ENCODE peak calls at places on chromosomes 12 and 14, in ten cellular contexts. One of them, this sample, is unnamed.

GRCh38 chr12:664779-665092 is 1.5 kb upstream of the NINJ2 start:
- DNase-seq in ovary: no peak
- DNase-seq in right atrium auricular region: no peak
- DNase-seq in fibroblast of the aortic adventitia: no peak
- DNase-seq in Calu3: no peak
- DNase-seq in lung: no peak
- DNase-seq in AG09319: no peak
- DNase-seq in retinal pigment epithelial cell: no peak
- DNase-seq in brain microvascular endothelial cell: no peak
- DNase-seq in A549: no peak
- DNase-seq in this sample: no peak

GRCh38 chr12:2680676-2681039 is 114.1 kb upstream of the FKBP4 start:
- DNase-seq in ovary: no peak
- DNase-seq in right atrium auricular region: no peak
- DNase-seq in fibroblast of the aortic adventitia: no peak
- DNase-seq in Calu3: no peak
- DNase-seq in lung: no peak
- DNase-seq in AG09319: no peak
- DNase-seq in retinal pigment epithelial cell: no peak
- DNase-seq in brain microvascular endothelial cell: no peak
- DNase-seq in A549: no peak
- DNase-seq in this sample: no peak

GRCh38 chr12:113818278-113818677 is 147.8 kb downstream of the RBM19 start:
- DNase-seq in ovary: no peak
- DNase-seq in right atrium auricular region: no peak
- DNase-seq in fibroblast of the aortic adventitia: no peak
- DNase-seq in Calu3: no peak
- DNase-seq in lung: no peak
- DNase-seq in AG09319: no peak
- DNase-seq in retinal pigment epithelial cell: no peak
- DNase-seq in brain microvascular endothelial cell: no peak
- DNase-seq in A549: no peak
- DNase-seq in this sample: no peak

GRCh38 chr12:12877789-12878455 is 13.4 kb upstream of the GPRC5A start:
- DNase-seq in ovary: no peak
- DNase-seq in right atrium auricular region: no peak
- DNase-seq in fibroblast of the aortic adventitia: peak
- DNase-seq in Calu3: no peak
- DNase-seq in lung: no peak
- DNase-seq in AG09319: no peak
- DNase-seq in retinal pigment epithelial cell: no peak
- DNase-seq in brain microvascular endothelial cell: no peak
- DNase-seq in A549: no peak
- DNase-seq in this sample: no peak

GRCh38 chr14:100609941-100610391 is 22.7 kb upstream of the BEGAIN start:
- DNase-seq in ovary: peak
- DNase-seq in right atrium auricular region: no peak
- DNase-seq in fibroblast of the aortic adventitia: no peak
- DNase-seq in Calu3: no peak
- DNase-seq in lung: no peak
- DNase-seq in AG09319: no peak
- DNase-seq in retinal pigment epithelial cell: no peak
- DNase-seq in brain microvascular endothelial cell: no peak
- DNase-seq in A549: no peak
- DNase-seq in this sample: no peak

GRCh38 chr14:102085503-102085902 is 1.3 kb downstream of the HSP90AA1 start:
- DNase-seq in ovary: no peak
- DNase-seq in right atrium auricular region: no peak
- DNase-seq in fibroblast of the aortic adventitia: no peak
- DNase-seq in Calu3: no peak
- DNase-seq in lung: no peak
- DNase-seq in AG09319: no peak
- DNase-seq in retinal pigment epithelial cell: no peak
- DNase-seq in brain microvascular endothelial cell: no peak
- DNase-seq in A549: no peak
- DNase-seq in this sample: no peak

GRCh38 chr14:41609704-41610183 is 3.1 kb downstream of the LRFN5 start:
- DNase-seq in ovary: peak
- DNase-seq in right atrium auricular region: no peak
- DNase-seq in fibroblast of the aortic adventitia: peak
- DNase-seq in Calu3: no peak
- DNase-seq in lung: no peak
- DNase-seq in AG09319: no peak
- DNase-seq in retinal pigment epithelial cell: no peak
- DNase-seq in brain microvascular endothelial cell: no peak
- DNase-seq in A549: no peak
- DNase-seq in this sample: no peak

GRCh38 chr14:72970058-72970630 is 43.9 kb downstream of the DCAF4 start:
- DNase-seq in ovary: no peak
- DNase-seq in right atrium auricular region: no peak
- DNase-seq in fibroblast of the aortic adventitia: no peak
- DNase-seq in Calu3: no peak
- DNase-seq in lung: no peak
- DNase-seq in AG09319: no peak
- DNase-seq in retinal pigment epithelial cell: no peak
- DNase-seq in brain microvascular endothelial cell: no peak
- DNase-seq in A549: no peak
- DNase-seq in this sample: no peak

GRCh38 chr12:96985515-96986362 is 78.7 kb downstream of the NEDD1 start:
- DNase-seq in ovary: no peak
- DNase-seq in right atrium auricular region: no peak
- DNase-seq in fibroblast of the aortic adventitia: no peak
- DNase-seq in Calu3: peak
- DNase-seq in lung: no peak
- DNase-seq in AG09319: no peak
- DNase-seq in retinal pigment epithelial cell: no peak
- DNase-seq in brain microvascular endothelial cell: no peak
- DNase-seq in A549: peak
- DNase-seq in this sample: no peak

GRCh38 chr14:58072288-58073071 is 79.5 kb downstream of the ARMH4 start:
- DNase-seq in ovary: peak
- DNase-seq in right atrium auricular region: no peak
- DNase-seq in fibroblast of the aortic adventitia: peak
- DNase-seq in Calu3: peak
- DNase-seq in lung: peak
- DNase-seq in AG09319: peak
- DNase-seq in retinal pigment epithelial cell: no peak
- DNase-seq in brain microvascular endothelial cell: peak
- DNase-seq in A549: peak
- DNase-seq in this sample: no peak

GRCh38 chr12:107801150-107801549 is 26.6 kb downstream of the ASCL4 start:
- DNase-seq in ovary: no peak
- DNase-seq in right atrium auricular region: no peak
- DNase-seq in fibroblast of the aortic adventitia: peak
- DNase-seq in Calu3: no peak
- DNase-seq in lung: no peak
- DNase-seq in AG09319: no peak
- DNase-seq in retinal pigment epithelial cell: no peak
- DNase-seq in brain microvascular endothelial cell: peak
- DNase-seq in A549: no peak
- DNase-seq in this sample: no peak

GRCh38 chr12:71756054-71756675 is 1.5 kb downstream of the RAB21 start:
- DNase-seq in ovary: no peak
- DNase-seq in right atrium auricular region: no peak
- DNase-seq in fibroblast of the aortic adventitia: peak
- DNase-seq in Calu3: no peak
- DNase-seq in lung: no peak
- DNase-seq in AG09319: no peak
- DNase-seq in retinal pigment epithelial cell: no peak
- DNase-seq in brain microvascular endothelial cell: no peak
- DNase-seq in A549: no peak
- DNase-seq in this sample: no peak

GRCh38 chr12:41801261-41801660 is 343.4 kb downstream of the GXYLT1 start:
- DNase-seq in ovary: no peak
- DNase-seq in right atrium auricular region: no peak
- DNase-seq in fibroblast of the aortic adventitia: no peak
- DNase-seq in Calu3: no peak
- DNase-seq in lung: no peak
- DNase-seq in AG09319: no peak
- DNase-seq in retinal pigment epithelial cell: no peak
- DNase-seq in brain microvascular endothelial cell: no peak
- DNase-seq in A549: no peak
- DNase-seq in this sample: no peak

GRCh38 chr12:112389228-112389627 is 7.0 kb upstream of the HECTD4 start:
- DNase-seq in ovary: no peak
- DNase-seq in right atrium auricular region: no peak
- DNase-seq in fibroblast of the aortic adventitia: no peak
- DNase-seq in Calu3: no peak
- DNase-seq in lung: no peak
- DNase-seq in AG09319: no peak
- DNase-seq in retinal pigment epithelial cell: no peak
- DNase-seq in brain microvascular endothelial cell: no peak
- DNase-seq in A549: no peak
- DNase-seq in this sample: no peak

GRCh38 chr12:65628061-65628460 is 196.2 kb upstream of the HMGA2 start:
- DNase-seq in ovary: no peak
- DNase-seq in right atrium auricular region: no peak
- DNase-seq in fibroblast of the aortic adventitia: no peak
- DNase-seq in Calu3: no peak
- DNase-seq in lung: no peak
- DNase-seq in AG09319: no peak
- DNase-seq in retinal pigment epithelial cell: no peak
- DNase-seq in brain microvascular endothelial cell: no peak
- DNase-seq in A549: no peak
- DNase-seq in this sample: no peak

GRCh38 chr12:6734506-6735082 is 10.7 kb downstream of the COPS7A start:
- DNase-seq in ovary: no peak
- DNase-seq in right atrium auricular region: no peak
- DNase-seq in fibroblast of the aortic adventitia: no peak
- DNase-seq in Calu3: no peak
- DNase-seq in lung: no peak
- DNase-seq in AG09319: no peak
- DNase-seq in retinal pigment epithelial cell: no peak
- DNase-seq in brain microvascular endothelial cell: no peak
- DNase-seq in A549: no peak
- DNase-seq in this sample: no peak

DNA sequence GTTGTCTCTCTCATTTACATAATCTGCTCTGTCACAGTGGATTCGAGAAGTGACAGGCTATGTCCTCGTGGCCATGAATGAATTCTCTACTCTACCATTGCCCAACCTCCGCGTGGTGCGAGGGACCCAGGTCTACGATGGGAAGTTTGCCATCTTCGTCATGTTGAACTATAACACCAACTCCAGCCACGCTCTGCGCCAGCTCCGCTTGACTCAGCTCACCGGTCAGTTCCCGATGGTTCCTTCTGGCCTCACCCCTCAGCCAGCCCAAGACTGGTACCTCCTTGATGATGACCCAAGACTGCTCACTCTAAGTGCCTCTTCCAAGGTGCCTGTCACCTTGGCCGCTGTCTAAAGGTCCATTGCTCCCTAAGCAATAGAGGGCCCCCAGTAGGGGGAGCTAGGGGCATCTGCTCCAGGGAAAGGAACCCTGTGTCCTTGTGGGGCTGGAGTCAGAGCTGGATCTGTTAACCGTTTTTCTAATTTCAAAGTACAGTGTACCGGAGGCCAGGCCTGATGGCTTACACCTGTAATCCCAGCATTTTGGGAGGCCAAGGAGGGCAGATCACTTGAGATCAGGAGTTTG is 5.1 kb downstream of the ERBB3 start:
- DNase-seq in ovary: no peak
- DNase-seq in right atrium auricular region: no peak
- DNase-seq in fibroblast of the aortic adventitia: no peak
- DNase-seq in Calu3: peak
- DNase-seq in lung: no peak
- DNase-seq in AG09319: no peak
- DNase-seq in retinal pigment epithelial cell: no peak
- DNase-seq in brain microvascular endothelial cell: no peak
- DNase-seq in A549: peak
- DNase-seq in this sample: no peak
- TF ChIP-seq CTCF in ovary: no peak
- TF ChIP-seq CTCF in right atrium auricular region: no peak
- TF ChIP-seq CTCF in fibroblast of the aortic adventitia: peak
- TF ChIP-seq CTCF in Calu3: peak
- TF ChIP-seq CTCF in lung: no peak
- TF ChIP-seq CTCF in AG09319: peak
- TF ChIP-seq CTCF in retinal pigment epithelial cell: peak
- TF ChIP-seq CTCF in brain microvascular endothelial cell: peak
- TF ChIP-seq CTCF in A549: peak
- TF ChIP-seq CTCF in this sample: no peak

DNA sequence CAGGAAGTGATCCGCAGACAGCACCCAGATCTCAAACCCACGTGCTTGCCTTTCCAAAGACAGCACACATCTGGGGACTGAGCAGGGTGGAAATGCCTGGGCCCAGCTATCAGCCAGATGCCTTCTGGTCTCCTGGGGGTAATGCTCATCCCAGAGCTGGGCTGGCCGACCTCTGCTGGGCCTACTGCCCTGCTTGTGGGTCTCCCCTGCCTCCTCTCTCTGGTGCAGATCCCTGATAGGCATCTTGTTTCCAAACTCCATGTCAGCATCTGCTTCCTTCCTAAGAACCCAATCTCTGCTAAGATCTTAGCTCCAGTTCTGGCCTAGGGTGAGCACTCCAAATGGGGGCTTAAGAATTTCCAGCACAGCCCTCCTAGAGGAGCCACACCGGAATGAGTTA is 1043.0 kb downstream of the VRK1 start:
- DNase-seq in ovary: no peak
- DNase-seq in right atrium auricular region: no peak
- DNase-seq in fibroblast of the aortic adventitia: no peak
- DNase-seq in Calu3: no peak
- DNase-seq in lung: no peak
- DNase-seq in AG09319: no peak
- DNase-seq in retinal pigment epithelial cell: no peak
- DNase-seq in brain microvascular endothelial cell: no peak
- DNase-seq in A549: no peak
- DNase-seq in this sample: no peak
- TF ChIP-seq CTCF in ovary: no peak
- TF ChIP-seq CTCF in right atrium auricular region: no peak
- TF ChIP-seq CTCF in fibroblast of the aortic adventitia: no peak
- TF ChIP-seq CTCF in Calu3: no peak
- TF ChIP-seq CTCF in lung: no peak
- TF ChIP-seq CTCF in AG09319: no peak
- TF ChIP-seq CTCF in retinal pigment epithelial cell: no peak
- TF ChIP-seq CTCF in brain microvascular endothelial cell: no peak
- TF ChIP-seq CTCF in A549: no peak
- TF ChIP-seq CTCF in this sample: no peak

GRCh38 chr14:55731881-55732498 is 152.0 kb downstream of the KTN1 start:
- DNase-seq in ovary: no peak
- DNase-seq in right atrium auricular region: no peak
- DNase-seq in fibroblast of the aortic adventitia: peak
- DNase-seq in Calu3: peak
- DNase-seq in lung: no peak
- DNase-seq in AG09319: no peak
- DNase-seq in retinal pigment epithelial cell: no peak
- DNase-seq in brain microvascular endothelial cell: peak
- DNase-seq in A549: no peak
- DNase-seq in this sample: no peak
- TF ChIP-seq CTCF in ovary: no peak
- TF ChIP-seq CTCF in right atrium auricular region: peak
- TF ChIP-seq CTCF in fibroblast of the aortic adventitia: peak
- TF ChIP-seq CTCF in Calu3: peak
- TF ChIP-seq CTCF in lung: peak
- TF ChIP-seq CTCF in AG09319: peak
- TF ChIP-seq CTCF in retinal pigment epithelial cell: peak
- TF ChIP-seq CTCF in brain microvascular endothelial cell: peak
- TF ChIP-seq CTCF in A549: peak
- TF ChIP-seq CTCF in this sample: peak

DNA sequence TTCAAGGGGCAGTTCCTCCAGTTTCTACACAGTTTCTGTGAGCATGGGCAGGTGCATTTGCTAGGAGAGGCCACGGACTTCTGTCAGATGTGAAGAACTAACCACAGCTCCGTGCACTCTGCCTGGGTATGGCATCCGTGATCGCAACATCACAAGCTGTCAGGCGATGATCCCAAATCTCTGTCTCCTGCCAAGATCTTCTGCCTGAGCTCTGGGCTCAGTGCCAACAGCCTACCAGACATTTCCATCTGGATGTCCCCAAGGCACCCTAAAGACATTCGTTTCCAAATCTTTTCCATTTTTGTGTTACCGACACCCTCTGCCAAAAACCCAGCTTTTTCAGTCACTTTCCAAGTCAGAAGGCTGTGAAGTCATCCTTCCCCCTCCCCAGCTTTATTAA is 292.1 kb downstream of the GLT1D1 start:
- DNase-seq in ovary: no peak
- DNase-seq in right atrium auricular region: no peak
- DNase-seq in fibroblast of the aortic adventitia: no peak
- DNase-seq in Calu3: no peak
- DNase-seq in lung: no peak
- DNase-seq in AG09319: no peak
- DNase-seq in retinal pigment epithelial cell: no peak
- DNase-seq in brain microvascular endothelial cell: no peak
- DNase-seq in A549: no peak
- DNase-seq in this sample: no peak
- TF ChIP-seq CTCF in ovary: no peak
- TF ChIP-seq CTCF in right atrium auricular region: no peak
- TF ChIP-seq CTCF in fibroblast of the aortic adventitia: no peak
- TF ChIP-seq CTCF in Calu3: no peak
- TF ChIP-seq CTCF in lung: no peak
- TF ChIP-seq CTCF in AG09319: no peak
- TF ChIP-seq CTCF in retinal pigment epithelial cell: no peak
- TF ChIP-seq CTCF in brain microvascular endothelial cell: no peak
- TF ChIP-seq CTCF in A549: no peak
- TF ChIP-seq CTCF in this sample: no peak

This sample was measured in coronary artery.